ENCODE peak calls at places on chromosomes 7 and 10, in six cellular contexts. E is GM03348; H is SJSA1; J is cardiac muscle cell; S is activated CD4-positive, alpha-beta T cell treated with anti-CD3 and anti-CD28 coated beads, Interleukin-2, amount 50 U/mL, for 24 hours; Z is HFF-Myc. I is an unnamed sample.

GRCh38 chr7:47147213-47147631 is 434.7 kb downstream of the TNS3 start:
- DNase-seq in H (no peak), J (no peak), Z (no peak), E (no peak), S (no peak), I (no peak)

GRCh38 chr7:55314967-55315366 is 50.2 kb upstream of the LANCL2 start:
- DNase-seq in J (no peak), Z (no peak), H (no peak), E (no peak), S (no peak), I (no peak)

GRCh38 chr7:42843209-42843800 is 68.6 kb downstream of the C7orf25 start:
- DNase-seq in J (peak), H (no peak), S (no peak), Z (no peak), E (peak), I (peak)

GRCh38 chr7:36048141-36048901 is 104.7 kb upstream of the EEPD1 start:
- DNase-seq in H (no peak), E (peak), Z (peak), S (no peak), J (no peak), I (no peak)

GRCh38 chr7:90563286-90563685 is 32.8 kb upstream of the CDK14 start:
- DNase-seq in J (no peak), H (no peak), E (peak), Z (no peak), S (no peak), I (no peak)

GRCh38 chr10:100330128-100330527 is at the start of gene PKD2L1:
- DNase-seq in H (no peak), Z (no peak), E (no peak), J (no peak), S (no peak), I (no peak)

GRCh38 chr7:70571986-70572385 is 560.0 kb upstream of the GALNT17 start:
- DNase-seq in H (no peak), Z (no peak), J (no peak), S (no peak), E (no peak), I (no peak)

GRCh38 chr7:2732959-2733584 is 45.1 kb downstream of the AMZ1 start:
- DNase-seq in E (peak), S (no peak), Z (no peak), J (no peak), H (no peak), I (peak)

GRCh38 chr7:34748244-34749039 is 90.4 kb downstream of the NPSR1 start:
- DNase-seq in J (no peak), S (no peak), H (peak), Z (peak), E (peak), I (peak)

GRCh38 chr7:123768493-123768892 is 19.7 kb upstream of the WASL start:
- DNase-seq in E (no peak), Z (no peak), S (no peak), H (no peak), J (no peak), I (no peak)

GRCh38 chr7:45294559-45294958 is 137.0 kb downstream of the RAMP3 start:
- DNase-seq in Z (no peak), J (no peak), E (no peak), S (no peak), H (no peak), I (no peak)

GRCh38 chr10:11176746-11177145 is 159.1 kb downstream of the CELF2 start:
- DNase-seq in S (no peak), H (no peak), E (no peak), J (no peak), Z (no peak), I (peak)

GRCh38 chr10:98956576-98957260 is 278.9 kb downstream of the HPSE2 start:
- DNase-seq in S (no peak), Z (no peak), J (no peak), H (peak), E (no peak), I (no peak)

GRCh38 chr10:79418274-79418673 is 27.1 kb downstream of the ZCCHC24 start:
- DNase-seq in E (no peak), H (no peak), Z (no peak), S (no peak), J (no peak), I (no peak)

GRCh38 chr10:80520661-80521488 is 16.8 kb upstream of the SH2D4B start:
- DNase-seq in S (no peak), Z (no peak), H (no peak), E (no peak), J (no peak), I (no peak)

GRCh38 chr10:10508241-10508640 is 509.4 kb upstream of the CELF2 start:
- DNase-seq in H (no peak), S (no peak), Z (no peak), E (no peak), J (no peak), I (no peak)

GRCh38 chr7:103632972-103633371 is 187.0 kb upstream of the SLC26A5 start:
- DNase-seq in Z (no peak), H (no peak), J (no peak), S (no peak), E (peak), I (no peak)

GRCh38 chr10:91349381-91349780 is 60.8 kb upstream of the HECTD2 start:
- DNase-seq in Z (no peak), J (peak), H (peak), E (peak), S (no peak), I (no peak)

GRCh38 chr10:79937661-79938226 is 11.2 kb downstream of the SFTPD start:
- DNase-seq in H (no peak), E (no peak), Z (no peak), S (no peak), J (no peak), I (no peak)

GRCh38 chr7:151699147-151699546 is 177.8 kb downstream of the PRKAG2 start:
- DNase-seq in H (peak), E (no peak), S (no peak), J (no peak), Z (no peak), I (no peak)

GRCh38 chr7:81064446-81064845 is 145.6 kb upstream of the SEMA3C start:
- DNase-seq in E (no peak), J (peak), S (no peak), H (no peak), Z (no peak), I (peak)

I was measured in small intestine.